ENCODE peak calls at places on chromosomes 3 and 15, in eight cellular contexts. L, X, R, T, N, H, U and A are unnamed samples.

GRCh38 chr3:294096-294495 is 97.5 kb downstream of the CHL1 start:
- DNase-seq in L (no peak), X (no peak), R (no peak), T (no peak), N (no peak), H (peak; percentile 67), U (no peak), A (no peak)

GRCh38 chr15:88904808-88905327 is 8.3 kb downstream of the MFGE8 start:
- DNase-seq in L (peak; percentile 80), X (peak; percentile 75), R (peak; percentile 96), T (peak; percentile 89), N (peak; percentile 91), H (peak; percentile 87), U (peak; percentile 94), A (peak; percentile 80)

GRCh38 chr15:74205593-74205969 is 3.0 kb upstream of the STRA6 start:
- DNase-seq in L (no peak), X (no peak), R (no peak), T (no peak), N (no peak), H (no peak), U (no peak), A (no peak)

GRCh38 chr3:142270407-142270806 is 45.0 kb upstream of the GK5 start:
- DNase-seq in L (no peak), X (no peak), R (peak; percentile 49), T (no peak), N (no peak), H (no peak), U (no peak), A (no peak)

GRCh38 chr3:14412831-14413380 is 10.5 kb downstream of the SLC6A6 start:
- DNase-seq in L (no peak), X (no peak), R (no peak), T (no peak), N (no peak), H (no peak), U (no peak), A (no peak)

GRCh38 chr15:80007532-80007931 is 36.5 kb upstream of the BCL2A1 start:
- DNase-seq in L (no peak), X (no peak), R (no peak), T (peak; percentile 13), N (no peak), H (no peak), U (no peak), A (no peak)

GRCh38 chr3:57706462-57706861 is 13.6 kb upstream of the DENND6A start:
- DNase-seq in L (no peak), X (no peak), R (no peak), T (no peak), N (peak; percentile 34), H (peak; percentile 94), U (no peak), A (no peak)

GRCh38 chr3:177832862-177833261 is 635.6 kb upstream of the TBL1XR1 start:
- DNase-seq in L (no peak), X (no peak), R (no peak), T (no peak), N (peak; percentile 31), H (no peak), U (no peak), A (no peak)

GRCh38 chr15:59174846-59175831 is 31.5 kb upstream of the LDHAL6B start:
- DNase-seq in L (peak; percentile 44), X (peak; percentile 45), R (no peak), T (peak; percentile 76), N (peak; percentile 89), H (peak; percentile 71), U (no peak), A (peak; percentile 52)

GRCh38 chr3:190385835-190386688 is 1.9 kb upstream of the CLDN16 start:
- DNase-seq in L (no peak), X (no peak), R (no peak), T (no peak), N (peak; percentile 95), H (peak; percentile 98), U (no peak), A (peak; percentile 16)

GRCh38 chr15:28947241-28947674 is 61.5 kb downstream of the APBA2 start:
- DNase-seq in L (no peak), X (no peak), R (no peak), T (no peak), N (no peak), H (no peak), U (peak; percentile 21), A (peak; percentile 86)

GRCh38 chr15:48802867-48803266 is 8.0 kb downstream of the CEP152 start:
- DNase-seq in L (no peak), X (no peak), R (no peak), T (no peak), N (peak; percentile 80), H (peak; percentile 67), U (no peak), A (peak; percentile 12)

GRCh38 chr3:148528024-148528423 is 169.7 kb upstream of the AGTR1 start:
- DNase-seq in L (no peak), X (no peak), R (no peak), T (no peak), N (peak; percentile 30), H (no peak), U (no peak), A (no peak)

GRCh38 chr3:148513066-148513671 is 184.5 kb upstream of the AGTR1 start:
- DNase-seq in L (no peak), X (no peak), R (no peak), T (no peak), N (peak; percentile 17), H (no peak), U (no peak), A (no peak)

GRCh38 chr3:124282751-124283643 is 291.1 kb upstream of the ROPN1 start:
- DNase-seq in L (no peak), X (no peak), R (no peak), T (no peak), N (peak; percentile 83), H (peak; percentile 56), U (no peak), A (no peak)

GRCh38 chr3:177982034-177982433 is 554.2 kb upstream of the KCNMB2 start:
- DNase-seq in L (no peak), X (no peak), R (no peak), T (no peak), N (peak; percentile 24), H (peak; percentile 64), U (no peak), A (no peak)

GRCh38 chr3:65033577-65033976 is 345.8 kb upstream of the ADAMTS9 start:
- DNase-seq in L (no peak), X (no peak), R (no peak), T (no peak), N (peak; percentile 3), H (no peak), U (no peak), A (no peak)

GRCh38 chr3:13853978-13854296 is 25.9 kb downstream of the WNT7A start:
- DNase-seq in L (no peak), X (no peak), R (no peak), T (no peak), N (no peak), H (peak; percentile 98), U (no peak), A (no peak)

GRCh38 chr15:52010633-52011595 is 8.1 kb upstream of the MAPK6 start:
- DNase-seq in L (no peak), X (no peak), R (no peak), T (peak; percentile 36), N (peak; percentile 48), H (peak; percentile 89), U (no peak), A (peak; percentile 73)
- H3K4me3 ChIP-seq in L (no peak overlapping the region), X (no peak overlapping the region), R (no peak overlapping the region), T (no peak overlapping the region), N (no peak overlapping the region), H (no peak overlapping the region), U (no peak overlapping the region), A (no peak overlapping the region)

DNA sequence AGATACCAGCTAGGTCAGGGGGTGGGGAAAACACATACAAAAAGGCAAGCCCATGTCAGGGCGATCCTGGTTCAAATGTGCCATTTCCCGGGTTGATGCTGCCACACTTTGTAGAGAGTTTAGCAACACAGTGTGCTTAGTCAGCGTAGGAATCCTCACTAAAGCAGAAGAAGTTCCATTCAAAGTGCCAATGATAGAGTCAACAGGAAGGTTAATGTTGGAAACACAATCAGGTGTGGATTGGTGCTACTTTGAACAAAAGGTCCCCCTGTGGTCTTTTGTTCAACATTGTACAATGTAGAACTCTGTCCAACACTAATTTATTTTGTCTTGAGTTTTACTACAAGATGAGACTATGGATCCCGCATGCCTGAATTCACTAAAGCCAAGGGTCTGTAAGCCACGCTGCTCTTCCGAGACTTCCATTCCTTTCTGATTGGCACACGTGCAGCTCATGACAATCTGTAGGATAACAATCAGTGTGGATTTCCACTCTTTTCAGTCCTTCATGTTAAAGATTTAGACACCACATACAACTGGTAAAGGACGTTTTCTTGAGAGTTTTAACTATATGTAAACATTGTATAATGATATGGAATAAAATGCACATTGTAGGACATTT is 28.9 kb downstream of the TPM1 start:
- DNase-seq in L (no peak), X (no peak), R (no peak), T (no peak), N (no peak), H (no peak), U (no peak), A (no peak)
- H3K36me3 ChIP-seq in L (peaks cover 63% of the 10 kb centered on the region), X (peaks cover 59% of the 10 kb centered on the region), R (peaks cover 6% of the 10 kb centered on the region), T (peaks cover 40% of the 10 kb centered on the region), N (peaks cover 50% of the 10 kb centered on the region), H (peaks cover 14% of the 10 kb centered on the region), U (peaks cover 32% of the 10 kb centered on the region), A (peaks cover 10% of the 10 kb centered on the region)

GRCh38 chr3:42308651-42309050 is 42.7 kb upstream of the CCK start:
- DNase-seq in L (no peak), X (no peak), R (no peak), T (no peak), N (no peak), H (no peak), U (no peak), A (no peak)

GRCh38 chr3:42317137-42317536 is 51.2 kb upstream of the CCK start:
- DNase-seq in L (no peak), X (no peak), R (no peak), T (no peak), N (no peak), H (no peak), U (no peak), A (no peak)

DNA sequence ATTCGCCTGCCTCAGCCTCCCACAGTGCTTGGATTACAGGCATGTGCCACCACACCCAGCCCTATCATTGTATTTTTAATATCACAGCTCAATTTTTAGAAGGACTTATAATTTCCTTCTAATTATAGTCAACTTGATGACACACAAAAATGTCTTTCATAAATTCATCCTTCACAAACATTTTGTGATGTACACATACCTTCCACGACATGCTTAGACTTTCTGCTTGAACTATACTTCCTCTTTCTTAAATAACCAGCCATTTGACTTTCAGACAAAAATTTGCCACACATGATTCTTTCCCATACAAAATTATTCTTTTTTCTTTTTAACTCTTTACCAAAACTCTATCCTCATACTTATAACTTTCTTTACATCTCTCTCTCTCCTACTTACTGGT is 48.4 kb upstream of the CCK start:
- DNase-seq in L (no peak), X (no peak), R (no peak), T (no peak), N (no peak), H (no peak), U (no peak), A (no peak)
- H3K9me3 ChIP-seq in L (no peaks in the 10 kb centered on the region), X (peaks cover 6% of the 10 kb centered on the region), R (no peaks in the 10 kb centered on the region), T (no peaks in the 10 kb centered on the region), N (peaks cover 25% of the 10 kb centered on the region), H (peaks cover 34% of the 10 kb centered on the region), U (no peaks in the 10 kb centered on the region), A (no peaks in the 10 kb centered on the region)

DNA sequence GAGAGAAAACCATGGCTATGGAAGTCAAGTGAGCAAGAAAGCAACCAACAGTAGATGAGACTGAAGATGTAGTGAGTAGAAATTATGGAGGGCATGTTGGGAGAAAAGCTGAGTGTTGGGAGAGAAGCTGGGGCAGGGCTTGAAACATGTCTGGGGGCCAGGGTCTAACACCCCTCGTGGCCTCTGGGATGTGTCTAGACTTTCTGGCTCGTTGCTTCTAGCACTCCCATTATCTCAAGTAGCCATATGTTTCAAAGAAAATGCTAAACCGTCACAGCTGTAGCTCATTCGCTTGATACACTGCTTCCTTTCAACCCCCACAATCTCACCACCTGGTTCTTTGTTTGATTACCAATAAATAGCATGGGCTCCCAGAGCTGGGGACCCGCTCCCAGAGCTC is 83.8 kb upstream of the BCHE start:
- DNase-seq in L (no peak), X (no peak), R (no peak), T (no peak), N (no peak), H (no peak), U (no peak), A (no peak)
- H3K4me3 ChIP-seq in L (no peak overlapping the region), X (no peak overlapping the region), R (no peak overlapping the region), T (no peak overlapping the region), N (no peak overlapping the region), H (no peak overlapping the region), U (no peak overlapping the region), A (no peak overlapping the region)